ENCODE peak calls at places on chromosome 13, in nine cellular contexts. One of them, this sample, is unnamed. For H3K9me3, the result is how much of the 10 kb centered on the place peaks cover.

GRCh38 chr13:23777571-23777870 is 111.7 kb downstream of the MIPEP start:
- DNase-seq in SJSA1: no peak
- DNase-seq in gastrocnemius medialis: no peak
- DNase-seq in transverse colon: no peak
- DNase-seq in cardiac muscle cell: no peak
- DNase-seq in heart right ventricle: no peak
- DNase-seq in CD4-positive, CD25-positive, alpha-beta regulatory T cell: no peak
- DNase-seq in astrocyte: no peak
- DNase-seq in psoas muscle: no peak
- DNase-seq in this sample: no peak

GRCh38 chr13:51261610-51262249 is 39.5 kb downstream of the FAM124A start:
- DNase-seq in SJSA1: no peak
- DNase-seq in transverse colon: no peak
- DNase-seq in astrocyte: no peak
- DNase-seq in gastrocnemius medialis: no peak
- DNase-seq in CD4-positive, CD25-positive, alpha-beta regulatory T cell: no peak
- DNase-seq in heart right ventricle: no peak
- DNase-seq in cardiac muscle cell: no peak
- DNase-seq in psoas muscle: no peak
- DNase-seq in this sample: no peak

GRCh38 chr13:33401238-33401637 is 115.7 kb upstream of the STARD13 start:
- DNase-seq in heart right ventricle: peak
- DNase-seq in gastrocnemius medialis: no peak
- DNase-seq in cardiac muscle cell: no peak
- DNase-seq in psoas muscle: no peak
- DNase-seq in SJSA1: no peak
- DNase-seq in astrocyte: no peak
- DNase-seq in CD4-positive, CD25-positive, alpha-beta regulatory T cell: no peak
- DNase-seq in transverse colon: peak
- DNase-seq in this sample: no peak

GRCh38 chr13:113981201-113981605 is 7.3 kb upstream of the C13orf46 start:
- DNase-seq in gastrocnemius medialis: peak
- DNase-seq in psoas muscle: peak
- DNase-seq in cardiac muscle cell: no peak
- DNase-seq in SJSA1: peak
- DNase-seq in transverse colon: peak
- DNase-seq in heart right ventricle: no peak
- DNase-seq in CD4-positive, CD25-positive, alpha-beta regulatory T cell: no peak
- DNase-seq in astrocyte: no peak
- DNase-seq in this sample: peak

GRCh38 chr13:25752957-25753540 is 298.8 kb downstream of the SHISA2 start:
- DNase-seq in psoas muscle: peak
- DNase-seq in heart right ventricle: peak
- DNase-seq in CD4-positive, CD25-positive, alpha-beta regulatory T cell: no peak
- DNase-seq in cardiac muscle cell: no peak
- DNase-seq in SJSA1: peak
- DNase-seq in gastrocnemius medialis: peak
- DNase-seq in astrocyte: peak
- DNase-seq in transverse colon: peak
- DNase-seq in this sample: peak

GRCh38 chr13:29520671-29521070 is 74.8 kb downstream of the SLC7A1 start:
- DNase-seq in transverse colon: no peak
- DNase-seq in astrocyte: peak
- DNase-seq in heart right ventricle: no peak
- DNase-seq in cardiac muscle cell: no peak
- DNase-seq in SJSA1: peak
- DNase-seq in psoas muscle: no peak
- DNase-seq in CD4-positive, CD25-positive, alpha-beta regulatory T cell: no peak
- DNase-seq in gastrocnemius medialis: no peak
- DNase-seq in this sample: no peak

GRCh38 chr13:63517376-63517775 is 2101.7 kb upstream of the PCDH20 start:
- DNase-seq in heart right ventricle: no peak
- DNase-seq in psoas muscle: no peak
- DNase-seq in CD4-positive, CD25-positive, alpha-beta regulatory T cell: no peak
- DNase-seq in transverse colon: no peak
- DNase-seq in cardiac muscle cell: no peak
- DNase-seq in SJSA1: no peak
- DNase-seq in astrocyte: peak
- DNase-seq in gastrocnemius medialis: no peak
- DNase-seq in this sample: no peak

GRCh38 chr13:75222031-75222430 is 259.9 kb downstream of the TBC1D4 start:
- DNase-seq in CD4-positive, CD25-positive, alpha-beta regulatory T cell: no peak
- DNase-seq in astrocyte: peak
- DNase-seq in heart right ventricle: no peak
- DNase-seq in SJSA1: no peak
- DNase-seq in gastrocnemius medialis: no peak
- DNase-seq in psoas muscle: no peak
- DNase-seq in transverse colon: no peak
- DNase-seq in cardiac muscle cell: no peak
- DNase-seq in this sample: no peak

GRCh38 chr13:112058519-112058873 is 8.5 kb upstream of the SOX1 start:
- DNase-seq in transverse colon: no peak
- DNase-seq in heart right ventricle: no peak
- DNase-seq in astrocyte: no peak
- DNase-seq in cardiac muscle cell: no peak
- DNase-seq in CD4-positive, CD25-positive, alpha-beta regulatory T cell: no peak
- DNase-seq in gastrocnemius medialis: no peak
- DNase-seq in psoas muscle: no peak
- DNase-seq in SJSA1: no peak
- DNase-seq in this sample: no peak

GRCh38 chr13:71814806-71815205 is 52.2 kb downstream of the DACH1 start:
- DNase-seq in heart right ventricle: no peak
- DNase-seq in astrocyte: no peak
- DNase-seq in psoas muscle: no peak
- DNase-seq in SJSA1: no peak
- DNase-seq in gastrocnemius medialis: no peak
- DNase-seq in transverse colon: no peak
- DNase-seq in cardiac muscle cell: no peak
- DNase-seq in CD4-positive, CD25-positive, alpha-beta regulatory T cell: no peak
- DNase-seq in this sample: no peak

GRCh38 chr13:23984541-23984940 is 87.2 kb upstream of the C1QTNF9B start:
- DNase-seq in astrocyte: peak
- DNase-seq in SJSA1: no peak
- DNase-seq in transverse colon: no peak
- DNase-seq in psoas muscle: no peak
- DNase-seq in cardiac muscle cell: no peak
- DNase-seq in heart right ventricle: no peak
- DNase-seq in gastrocnemius medialis: no peak
- DNase-seq in CD4-positive, CD25-positive, alpha-beta regulatory T cell: no peak
- DNase-seq in this sample: no peak

GRCh38 chr13:108225440-108225839 is 7.2 kb downstream of the ABHD13 start:
- DNase-seq in transverse colon: no peak
- DNase-seq in astrocyte: no peak
- DNase-seq in CD4-positive, CD25-positive, alpha-beta regulatory T cell: peak
- DNase-seq in cardiac muscle cell: no peak
- DNase-seq in SJSA1: no peak
- DNase-seq in psoas muscle: no peak
- DNase-seq in heart right ventricle: no peak
- DNase-seq in gastrocnemius medialis: no peak
- DNase-seq in this sample: no peak

GRCh38 chr13:71056581-71056980 is 810.4 kb downstream of the DACH1 start:
- DNase-seq in SJSA1: no peak
- DNase-seq in psoas muscle: no peak
- DNase-seq in CD4-positive, CD25-positive, alpha-beta regulatory T cell: no peak
- DNase-seq in gastrocnemius medialis: no peak
- DNase-seq in transverse colon: no peak
- DNase-seq in cardiac muscle cell: no peak
- DNase-seq in heart right ventricle: no peak
- DNase-seq in astrocyte: no peak
- DNase-seq in this sample: no peak

GRCh38 chr13:24511019-24511823 is 1.4 kb downstream of the PARP4 start:
- DNase-seq in astrocyte: peak
- DNase-seq in transverse colon: peak
- DNase-seq in psoas muscle: no peak
- DNase-seq in cardiac muscle cell: no peak
- DNase-seq in SJSA1: peak
- DNase-seq in heart right ventricle: no peak
- DNase-seq in gastrocnemius medialis: peak
- DNase-seq in CD4-positive, CD25-positive, alpha-beta regulatory T cell: peak
- DNase-seq in this sample: no peak

GRCh38 chr13:109454167-109454917 is 332.0 kb downstream of the IRS2 start:
- DNase-seq in CD4-positive, CD25-positive, alpha-beta regulatory T cell: no peak
- DNase-seq in astrocyte: peak
- DNase-seq in heart right ventricle: no peak
- DNase-seq in SJSA1: peak
- DNase-seq in transverse colon: no peak
- DNase-seq in psoas muscle: no peak
- DNase-seq in cardiac muscle cell: no peak
- DNase-seq in gastrocnemius medialis: no peak
- DNase-seq in this sample: no peak

GRCh38 chr13:78603240-78603947 is at the start of gene POU4F1:
- DNase-seq in gastrocnemius medialis: no peak
- DNase-seq in cardiac muscle cell: peak
- DNase-seq in astrocyte: no peak
- DNase-seq in psoas muscle: peak
- DNase-seq in heart right ventricle: peak
- DNase-seq in CD4-positive, CD25-positive, alpha-beta regulatory T cell: peak
- DNase-seq in SJSA1: peak
- DNase-seq in transverse colon: peak
- DNase-seq in this sample: peak

GRCh38 chr13:103315701-103316100 is 249.5 kb upstream of the SLC10A2 start:
- DNase-seq in cardiac muscle cell: no peak
- DNase-seq in transverse colon: no peak
- DNase-seq in heart right ventricle: no peak
- DNase-seq in gastrocnemius medialis: no peak
- DNase-seq in CD4-positive, CD25-positive, alpha-beta regulatory T cell: no peak
- DNase-seq in psoas muscle: no peak
- DNase-seq in SJSA1: no peak
- DNase-seq in astrocyte: no peak
- DNase-seq in this sample: no peak

GRCh38 chr13:34161829-34162544 is 344.0 kb downstream of the RFC3 start:
- DNase-seq in astrocyte: peak
- DNase-seq in heart right ventricle: no peak
- DNase-seq in SJSA1: peak
- DNase-seq in transverse colon: no peak
- DNase-seq in cardiac muscle cell: peak
- DNase-seq in gastrocnemius medialis: no peak
- DNase-seq in CD4-positive, CD25-positive, alpha-beta regulatory T cell: no peak
- DNase-seq in psoas muscle: no peak
- DNase-seq in this sample: no peak

GRCh38 chr13:28447989-28448388 is 46.9 kb downstream of the FLT1 start:
- DNase-seq in heart right ventricle: no peak
- DNase-seq in CD4-positive, CD25-positive, alpha-beta regulatory T cell: no peak
- DNase-seq in cardiac muscle cell: no peak
- DNase-seq in transverse colon: no peak
- DNase-seq in psoas muscle: no peak
- DNase-seq in gastrocnemius medialis: no peak
- DNase-seq in astrocyte: no peak
- DNase-seq in SJSA1: no peak
- DNase-seq in this sample: no peak

GRCh38 chr13:28449826-28450773 is 44.8 kb downstream of the FLT1 start:
- DNase-seq in SJSA1: no peak
- DNase-seq in CD4-positive, CD25-positive, alpha-beta regulatory T cell: no peak
- DNase-seq in gastrocnemius medialis: no peak
- DNase-seq in cardiac muscle cell: no peak
- DNase-seq in transverse colon: no peak
- DNase-seq in heart right ventricle: no peak
- DNase-seq in astrocyte: no peak
- DNase-seq in psoas muscle: no peak
- DNase-seq in this sample: no peak

GRCh38 chr13:28447206-28447605 is 47.7 kb downstream of the FLT1 start:
- DNase-seq in cardiac muscle cell: no peak
- DNase-seq in SJSA1: no peak
- DNase-seq in transverse colon: no peak
- DNase-seq in astrocyte: no peak
- DNase-seq in heart right ventricle: no peak
- DNase-seq in CD4-positive, CD25-positive, alpha-beta regulatory T cell: no peak
- DNase-seq in gastrocnemius medialis: no peak
- DNase-seq in psoas muscle: no peak
- DNase-seq in this sample: no peak

GRCh38 chr13:28451482-28452217 is 43.3 kb downstream of the FLT1 start:
- DNase-seq in transverse colon: no peak
- DNase-seq in psoas muscle: peak
- DNase-seq in cardiac muscle cell: no peak
- DNase-seq in CD4-positive, CD25-positive, alpha-beta regulatory T cell: no peak
- DNase-seq in SJSA1: no peak
- DNase-seq in gastrocnemius medialis: no peak
- DNase-seq in astrocyte: no peak
- DNase-seq in heart right ventricle: peak
- DNase-seq in this sample: no peak

DNA sequence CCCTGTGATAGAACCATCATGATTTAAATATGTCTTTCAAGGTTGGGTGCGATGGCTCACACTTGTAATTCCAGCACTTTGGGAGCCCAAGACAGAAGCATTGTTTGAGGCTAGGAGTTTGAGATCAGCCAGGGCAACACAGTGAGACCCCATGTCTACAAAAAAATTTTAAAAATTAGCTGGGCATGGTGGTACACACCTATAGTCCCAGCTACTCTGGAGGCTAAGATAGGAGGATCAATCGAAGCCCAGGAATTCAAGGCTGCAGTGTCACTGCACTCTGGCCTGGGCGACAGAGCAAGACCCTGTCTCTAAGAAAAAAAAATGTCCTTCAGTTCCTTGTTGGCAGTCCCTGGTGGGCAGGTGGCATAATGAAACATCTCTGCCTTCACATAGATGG is 46.0 kb downstream of the FLT1 start:
- DNase-seq in astrocyte: no peak
- DNase-seq in psoas muscle: no peak
- DNase-seq in cardiac muscle cell: no peak
- DNase-seq in transverse colon: no peak
- DNase-seq in SJSA1: no peak
- DNase-seq in heart right ventricle: no peak
- DNase-seq in gastrocnemius medialis: no peak
- DNase-seq in CD4-positive, CD25-positive, alpha-beta regulatory T cell: no peak
- DNase-seq in this sample: no peak
- H3K9me3 ChIP-seq in astrocyte: under half
- H3K9me3 ChIP-seq in psoas muscle: under half
- H3K9me3 ChIP-seq in cardiac muscle cell: under half
- H3K9me3 ChIP-seq in transverse colon: under half
- H3K9me3 ChIP-seq in SJSA1: under half
- H3K9me3 ChIP-seq in heart right ventricle: under half
- H3K9me3 ChIP-seq in gastrocnemius medialis: under half
- H3K9me3 ChIP-seq in CD4-positive, CD25-positive, alpha-beta regulatory T cell: under half
- H3K9me3 ChIP-seq in this sample: under half

GRCh38 chr13:58025821-58026220 is 394.3 kb downstream of the PCDH17 start:
- DNase-seq in gastrocnemius medialis: no peak
- DNase-seq in astrocyte: peak
- DNase-seq in SJSA1: no peak
- DNase-seq in heart right ventricle: no peak
- DNase-seq in transverse colon: no peak
- DNase-seq in CD4-positive, CD25-positive, alpha-beta regulatory T cell: no peak
- DNase-seq in cardiac muscle cell: peak
- DNase-seq in psoas muscle: no peak
- DNase-seq in this sample: no peak
- H3K9me3 ChIP-seq in gastrocnemius medialis: under half
- H3K9me3 ChIP-seq in astrocyte: under half
- H3K9me3 ChIP-seq in SJSA1: under half
- H3K9me3 ChIP-seq in heart right ventricle: under half
- H3K9me3 ChIP-seq in transverse colon: under half
- H3K9me3 ChIP-seq in CD4-positive, CD25-positive, alpha-beta regulatory T cell: under half
- H3K9me3 ChIP-seq in cardiac muscle cell: under half
- H3K9me3 ChIP-seq in psoas muscle: under half
- H3K9me3 ChIP-seq in this sample: under half

GRCh38 chr13:41919031-41919740 is 41.7 kb downstream of the VWA8 start:
- DNase-seq in cardiac muscle cell: no peak
- DNase-seq in CD4-positive, CD25-positive, alpha-beta regulatory T cell: no peak
- DNase-seq in SJSA1: no peak
- DNase-seq in psoas muscle: no peak
- DNase-seq in transverse colon: no peak
- DNase-seq in heart right ventricle: no peak
- DNase-seq in gastrocnemius medialis: peak
- DNase-seq in astrocyte: no peak
- DNase-seq in this sample: no peak
- H3K9me3 ChIP-seq in cardiac muscle cell: under half
- H3K9me3 ChIP-seq in CD4-positive, CD25-positive, alpha-beta regulatory T cell: under half
- H3K9me3 ChIP-seq in SJSA1: under half
- H3K9me3 ChIP-seq in psoas muscle: under half
- H3K9me3 ChIP-seq in transverse colon: under half
- H3K9me3 ChIP-seq in heart right ventricle: under half
- H3K9me3 ChIP-seq in gastrocnemius medialis: under half
- H3K9me3 ChIP-seq in astrocyte: under half
- H3K9me3 ChIP-seq in this sample: under half

GRCh38 chr13:48603375-48603774 is 50.4 kb upstream of the CYSLTR2 start:
- DNase-seq in gastrocnemius medialis: no peak
- DNase-seq in astrocyte: no peak
- DNase-seq in transverse colon: no peak
- DNase-seq in CD4-positive, CD25-positive, alpha-beta regulatory T cell: no peak
- DNase-seq in SJSA1: no peak
- DNase-seq in psoas muscle: no peak
- DNase-seq in heart right ventricle: no peak
- DNase-seq in cardiac muscle cell: no peak
- DNase-seq in this sample: no peak
- H3K9me3 ChIP-seq in gastrocnemius medialis: under half
- H3K9me3 ChIP-seq in astrocyte: under half
- H3K9me3 ChIP-seq in transverse colon: under half
- H3K9me3 ChIP-seq in CD4-positive, CD25-positive, alpha-beta regulatory T cell: under half
- H3K9me3 ChIP-seq in SJSA1: under half
- H3K9me3 ChIP-seq in psoas muscle: under half
- H3K9me3 ChIP-seq in heart right ventricle: under half
- H3K9me3 ChIP-seq in cardiac muscle cell: under half
- H3K9me3 ChIP-seq in this sample: under half